ENCODE peak calls at places on chromosomes 11 and 22, in nine cellular contexts. One of them, this sample, is unnamed.

GRCh38 chr11:94746721-94747120 is 21.4 kb upstream of the AMOTL1 start:
- DNase-seq in esophagus muscularis mucosa: no peak
- DNase-seq in stomach: no peak
- DNase-seq in endothelial cell of umbilical vein: no peak
- DNase-seq in transverse colon: no peak
- DNase-seq in A549: peak; percentile 89
- DNase-seq in Peyer's patch: no peak
- DNase-seq in IMR-90: no peak
- DNase-seq in heart left ventricle: no peak
- DNase-seq in this sample: no peak

GRCh38 chr22:41647771-41648170 is 26.7 kb downstream of the XRCC6 start:
- DNase-seq in transverse colon: no peak
- DNase-seq in Peyer's patch: no peak
- DNase-seq in IMR-90: no peak
- DNase-seq in esophagus muscularis mucosa: no peak
- DNase-seq in stomach: no peak
- DNase-seq in heart left ventricle: no peak
- DNase-seq in A549: no peak
- DNase-seq in endothelial cell of umbilical vein: no peak
- DNase-seq in this sample: no peak

GRCh38 chr22:35961480-35961902 is 67.1 kb downstream of the RBFOX2 start:
- DNase-seq in transverse colon: no peak
- DNase-seq in endothelial cell of umbilical vein: peak; percentile 85
- DNase-seq in stomach: no peak
- DNase-seq in Peyer's patch: no peak
- DNase-seq in esophagus muscularis mucosa: no peak
- DNase-seq in A549: peak; percentile 37
- DNase-seq in heart left ventricle: peak; percentile 68
- DNase-seq in IMR-90: peak; percentile 90
- DNase-seq in this sample: no peak

GRCh38 chr11:133530501-133530835 is 1.8 kb downstream of the OPCML start:
- DNase-seq in A549: no peak
- DNase-seq in transverse colon: no peak
- DNase-seq in stomach: no peak
- DNase-seq in Peyer's patch: no peak
- DNase-seq in IMR-90: no peak
- DNase-seq in esophagus muscularis mucosa: no peak
- DNase-seq in heart left ventricle: no peak
- DNase-seq in endothelial cell of umbilical vein: no peak
- DNase-seq in this sample: no peak

GRCh38 chr22:28029201-28029948 is 110.3 kb upstream of the PITPNB start:
- DNase-seq in esophagus muscularis mucosa: no peak
- DNase-seq in IMR-90: peak; percentile 49
- DNase-seq in A549: peak; percentile 35
- DNase-seq in transverse colon: peak; percentile 21
- DNase-seq in endothelial cell of umbilical vein: peak; percentile 99
- DNase-seq in heart left ventricle: peak; percentile 79
- DNase-seq in Peyer's patch: no peak
- DNase-seq in stomach: peak; percentile 82
- DNase-seq in this sample: peak; percentile 38

GRCh38 chr11:65870307-65870658 is 2.3 kb downstream of the EFEMP2 start:
- DNase-seq in heart left ventricle: no peak
- DNase-seq in stomach: no peak
- DNase-seq in A549: no peak
- DNase-seq in IMR-90: no peak
- DNase-seq in endothelial cell of umbilical vein: no peak
- DNase-seq in transverse colon: no peak
- DNase-seq in Peyer's patch: no peak
- DNase-seq in esophagus muscularis mucosa: no peak
- DNase-seq in this sample: no peak

GRCh38 chr11:74471037-74471436 is 3.7 kb upstream of the KCNE3 start:
- DNase-seq in transverse colon: no peak
- DNase-seq in heart left ventricle: no peak
- DNase-seq in IMR-90: no peak
- DNase-seq in A549: no peak
- DNase-seq in Peyer's patch: no peak
- DNase-seq in endothelial cell of umbilical vein: no peak
- DNase-seq in esophagus muscularis mucosa: peak; percentile 60
- DNase-seq in stomach: no peak
- DNase-seq in this sample: no peak

GRCh38 chr11:720642-721346 is 14.8 kb downstream of the EPS8L2 start:
- DNase-seq in Peyer's patch: no peak
- DNase-seq in stomach: peak; percentile 59
- DNase-seq in endothelial cell of umbilical vein: no peak
- DNase-seq in IMR-90: peak; percentile 29
- DNase-seq in A549: no peak
- DNase-seq in esophagus muscularis mucosa: no peak
- DNase-seq in heart left ventricle: peak; percentile 37
- DNase-seq in transverse colon: peak; percentile 76
- DNase-seq in this sample: peak; percentile 82

GRCh38 chr11:116600930-116601329 is 171.9 kb downstream of the BUD13 start:
- DNase-seq in esophagus muscularis mucosa: no peak
- DNase-seq in A549: no peak
- DNase-seq in stomach: no peak
- DNase-seq in transverse colon: no peak
- DNase-seq in endothelial cell of umbilical vein: no peak
- DNase-seq in IMR-90: no peak
- DNase-seq in Peyer's patch: no peak
- DNase-seq in heart left ventricle: no peak
- DNase-seq in this sample: no peak

GRCh38 chr11:61543606-61544306 is 35.2 kb downstream of the LRRC10B start:
- DNase-seq in IMR-90: peak; percentile 57
- DNase-seq in stomach: no peak
- DNase-seq in esophagus muscularis mucosa: no peak
- DNase-seq in endothelial cell of umbilical vein: no peak
- DNase-seq in heart left ventricle: no peak
- DNase-seq in transverse colon: no peak
- DNase-seq in Peyer's patch: no peak
- DNase-seq in A549: peak; percentile 62
- DNase-seq in this sample: peak; percentile 67

GRCh38 chr22:19680911-19681862 is 33.1 kb upstream of the SEPTIN5 start:
- DNase-seq in heart left ventricle: no peak
- DNase-seq in endothelial cell of umbilical vein: no peak
- DNase-seq in esophagus muscularis mucosa: no peak
- DNase-seq in A549: no peak
- DNase-seq in IMR-90: no peak
- DNase-seq in transverse colon: no peak
- DNase-seq in Peyer's patch: no peak
- DNase-seq in stomach: no peak
- DNase-seq in this sample: no peak

GRCh38 chr11:84800755-84801346 is 826.3 kb downstream of the DLG2 start:
- DNase-seq in esophagus muscularis mucosa: no peak
- DNase-seq in stomach: no peak
- DNase-seq in transverse colon: no peak
- DNase-seq in heart left ventricle: no peak
- DNase-seq in Peyer's patch: no peak
- DNase-seq in IMR-90: peak; percentile 36
- DNase-seq in endothelial cell of umbilical vein: no peak
- DNase-seq in A549: peak; percentile 41
- DNase-seq in this sample: no peak

GRCh38 chr11:103676413-103676812 is 360.0 kb upstream of the DDI1 start:
- DNase-seq in heart left ventricle: no peak
- DNase-seq in stomach: no peak
- DNase-seq in A549: no peak
- DNase-seq in IMR-90: no peak
- DNase-seq in esophagus muscularis mucosa: no peak
- DNase-seq in endothelial cell of umbilical vein: no peak
- DNase-seq in Peyer's patch: no peak
- DNase-seq in transverse colon: no peak
- DNase-seq in this sample: no peak

GRCh38 chr22:20111689-20112622 is 3.9 kb upstream of the RANBP1 start:
- DNase-seq in IMR-90: no peak
- DNase-seq in A549: no peak
- DNase-seq in endothelial cell of umbilical vein: no peak
- DNase-seq in heart left ventricle: no peak
- DNase-seq in transverse colon: no peak
- DNase-seq in stomach: no peak
- DNase-seq in esophagus muscularis mucosa: no peak
- DNase-seq in Peyer's patch: no peak
- DNase-seq in this sample: peak; percentile 46

GRCh38 chr22:22207845-22208564 is 36.6 kb upstream of the VPREB1 start:
- DNase-seq in esophagus muscularis mucosa: no peak
- DNase-seq in endothelial cell of umbilical vein: peak; percentile 68
- DNase-seq in IMR-90: peak; percentile 70
- DNase-seq in Peyer's patch: peak; percentile 91
- DNase-seq in A549: peak; percentile 70
- DNase-seq in heart left ventricle: peak; percentile 40
- DNase-seq in transverse colon: peak; percentile 80
- DNase-seq in stomach: peak; percentile 76
- DNase-seq in this sample: peak; percentile 73

GRCh38 chr11:10604340-10604748 is 35.9 kb upstream of the LYVE1 start:
- DNase-seq in endothelial cell of umbilical vein: peak; percentile 28
- DNase-seq in Peyer's patch: no peak
- DNase-seq in esophagus muscularis mucosa: peak; percentile 90
- DNase-seq in heart left ventricle: peak; percentile 68
- DNase-seq in A549: no peak
- DNase-seq in transverse colon: peak; percentile 40
- DNase-seq in stomach: no peak
- DNase-seq in IMR-90: peak; percentile 53
- DNase-seq in this sample: no peak

GRCh38 chr11:22670803-22671202 is 4.4 kb downstream of the GAS2 start:
- DNase-seq in stomach: no peak
- DNase-seq in IMR-90: peak; percentile 3
- DNase-seq in Peyer's patch: no peak
- DNase-seq in endothelial cell of umbilical vein: peak; percentile 44
- DNase-seq in heart left ventricle: no peak
- DNase-seq in A549: peak; percentile 24
- DNase-seq in esophagus muscularis mucosa: no peak
- DNase-seq in transverse colon: no peak
- DNase-seq in this sample: no peak

GRCh38 chr11:27087425-27087824 is 46.8 kb downstream of the BBOX1 start:
- DNase-seq in IMR-90: peak; percentile 19
- DNase-seq in endothelial cell of umbilical vein: no peak
- DNase-seq in transverse colon: no peak
- DNase-seq in Peyer's patch: no peak
- DNase-seq in A549: no peak
- DNase-seq in heart left ventricle: no peak
- DNase-seq in stomach: no peak
- DNase-seq in esophagus muscularis mucosa: no peak
- DNase-seq in this sample: no peak

GRCh38 chr11:106311531-106312230 is 234.2 kb downstream of the AASDHPPT start:
- DNase-seq in esophagus muscularis mucosa: no peak
- DNase-seq in stomach: no peak
- DNase-seq in IMR-90: no peak
- DNase-seq in Peyer's patch: no peak
- DNase-seq in A549: no peak
- DNase-seq in heart left ventricle: no peak
- DNase-seq in transverse colon: no peak
- DNase-seq in endothelial cell of umbilical vein: no peak
- DNase-seq in this sample: no peak

GRCh38 chr11:134294664-134295063 is 18.5 kb downstream of the GLB1L3 start:
- DNase-seq in A549: no peak
- DNase-seq in stomach: no peak
- DNase-seq in endothelial cell of umbilical vein: no peak
- DNase-seq in IMR-90: no peak
- DNase-seq in heart left ventricle: no peak
- DNase-seq in Peyer's patch: no peak
- DNase-seq in esophagus muscularis mucosa: peak; percentile 83
- DNase-seq in transverse colon: no peak
- DNase-seq in this sample: no peak

GRCh38 chr11:36041988-36042606 is 98.2 kb downstream of the LDLRAD3 start:
- DNase-seq in endothelial cell of umbilical vein: peak; percentile 29
- DNase-seq in IMR-90: no peak
- DNase-seq in transverse colon: no peak
- DNase-seq in stomach: no peak
- DNase-seq in esophagus muscularis mucosa: no peak
- DNase-seq in heart left ventricle: no peak
- DNase-seq in Peyer's patch: no peak
- DNase-seq in A549: peak; percentile 8
- DNase-seq in this sample: no peak

GRCh38 chr11:77047007-77047927 is 13.1 kb downstream of the B3GNT6 start:
- DNase-seq in endothelial cell of umbilical vein: peak; percentile 97
- DNase-seq in esophagus muscularis mucosa: no peak
- DNase-seq in A549: peak; percentile 95
- DNase-seq in IMR-90: peak; percentile 91
- DNase-seq in stomach: peak; percentile 74
- DNase-seq in heart left ventricle: peak; percentile 73
- DNase-seq in transverse colon: peak; percentile 84
- DNase-seq in Peyer's patch: peak; percentile 77
- DNase-seq in this sample: no peak

GRCh38 chr11:2929511-2929879 is 275 bp upstream of the PHLDA2 start:
- DNase-seq in transverse colon: peak; percentile 88
- DNase-seq in Peyer's patch: no peak
- DNase-seq in heart left ventricle: peak; percentile 68
- DNase-seq in IMR-90: peak; percentile 72
- DNase-seq in A549: peak; percentile 81
- DNase-seq in endothelial cell of umbilical vein: peak; percentile 68
- DNase-seq in stomach: peak; percentile 84
- DNase-seq in esophagus muscularis mucosa: no peak
- DNase-seq in this sample: no peak
- TF ChIP-seq POLR2A in transverse colon: no peak
- TF ChIP-seq POLR2A in Peyer's patch: no peak
- TF ChIP-seq POLR2A in heart left ventricle: no peak
- TF ChIP-seq POLR2A in IMR-90: no peak
- TF ChIP-seq POLR2A in A549: no peak
- TF ChIP-seq POLR2A in endothelial cell of umbilical vein: no peak
- TF ChIP-seq POLR2A in stomach: no peak
- TF ChIP-seq POLR2A in esophagus muscularis mucosa: no peak
- TF ChIP-seq POLR2A in this sample: no peak

GRCh38 chr11:48683226-48683720 is 194.7 kb downstream of the OR4A47 start:
- DNase-seq in esophagus muscularis mucosa: no peak
- DNase-seq in IMR-90: no peak
- DNase-seq in heart left ventricle: no peak
- DNase-seq in Peyer's patch: no peak
- DNase-seq in stomach: no peak
- DNase-seq in endothelial cell of umbilical vein: no peak
- DNase-seq in transverse colon: no peak
- DNase-seq in A549: no peak
- DNase-seq in this sample: peak; percentile 5
- H3K9me3 ChIP-seq in esophagus muscularis mucosa: peaks cover 28% of the 10 kb centered on the region
- H3K9me3 ChIP-seq in IMR-90: peaks cover 3% of the 10 kb centered on the region
- H3K9me3 ChIP-seq in heart left ventricle: peaks cover 12% of the 10 kb centered on the region
- H3K9me3 ChIP-seq in Peyer's patch: peaks cover 6% of the 10 kb centered on the region
- H3K9me3 ChIP-seq in stomach: peaks cover 2% of the 10 kb centered on the region
- H3K9me3 ChIP-seq in endothelial cell of umbilical vein: peaks cover 2% of the 10 kb centered on the region
- H3K9me3 ChIP-seq in transverse colon: peaks cover 3% of the 10 kb centered on the region
- H3K9me3 ChIP-seq in A549: no peaks in the 10 kb centered on the region
- H3K9me3 ChIP-seq in this sample: no peaks in the 10 kb centered on the region

GRCh38 chr11:108221981-108222685 is at the start of gene NPAT:
- DNase-seq in endothelial cell of umbilical vein: no peak
- DNase-seq in esophagus muscularis mucosa: no peak
- DNase-seq in A549: no peak
- DNase-seq in Peyer's patch: peak; percentile 37
- DNase-seq in heart left ventricle: peak; percentile 28
- DNase-seq in stomach: peak; percentile 31
- DNase-seq in IMR-90: no peak
- DNase-seq in transverse colon: no peak
- DNase-seq in this sample: no peak
- TF ChIP-seq POLR2A in endothelial cell of umbilical vein: peak; percentile 73
- TF ChIP-seq POLR2A in esophagus muscularis mucosa: peak; percentile 79
- TF ChIP-seq POLR2A in A549: peak; percentile 67
- TF ChIP-seq POLR2A in Peyer's patch: peak; percentile 95
- TF ChIP-seq POLR2A in heart left ventricle: peak; percentile 90
- TF ChIP-seq POLR2A in stomach: peak; percentile 93
- TF ChIP-seq POLR2A in IMR-90: peak; percentile 94
- TF ChIP-seq POLR2A in transverse colon: peak; percentile 97
- TF ChIP-seq POLR2A in this sample: peak; percentile 86

DNA sequence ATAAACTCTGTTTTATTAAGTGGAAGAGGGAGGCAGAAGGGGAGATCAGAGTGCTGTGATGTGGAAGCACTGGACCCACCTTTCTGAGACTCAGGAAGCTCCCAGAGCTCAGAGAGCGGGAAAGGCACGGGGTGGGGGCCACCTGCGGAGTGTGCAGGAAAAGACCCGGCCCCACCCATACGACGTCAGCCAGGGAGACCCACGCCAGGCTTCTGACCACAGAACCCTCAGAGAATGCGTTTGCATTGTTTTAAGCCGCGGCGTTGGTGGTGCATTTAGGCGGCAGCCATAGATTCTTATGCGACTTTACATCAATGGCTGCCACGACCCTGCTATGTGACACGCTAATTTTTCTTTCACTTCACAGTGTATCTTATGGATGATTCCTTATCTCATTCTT is 543.3 kb downstream of the BRD1 start:
- DNase-seq in IMR-90: no peak
- DNase-seq in transverse colon: no peak
- DNase-seq in endothelial cell of umbilical vein: no peak
- DNase-seq in A549: no peak
- DNase-seq in Peyer's patch: no peak
- DNase-seq in stomach: no peak
- DNase-seq in heart left ventricle: no peak
- DNase-seq in esophagus muscularis mucosa: no peak
- DNase-seq in this sample: no peak
- H3K9me3 ChIP-seq in IMR-90: peaks cover 48% of the 10 kb centered on the region
- H3K9me3 ChIP-seq in transverse colon: no peaks in the 10 kb centered on the region
- H3K9me3 ChIP-seq in endothelial cell of umbilical vein: peaks cover 2% of the 10 kb centered on the region
- H3K9me3 ChIP-seq in A549: peaks cover 5% of the 10 kb centered on the region
- H3K9me3 ChIP-seq in Peyer's patch: no peaks in the 10 kb centered on the region
- H3K9me3 ChIP-seq in stomach: no peaks in the 10 kb centered on the region
- H3K9me3 ChIP-seq in heart left ventricle: no peaks in the 10 kb centered on the region
- H3K9me3 ChIP-seq in esophagus muscularis mucosa: peaks cover 3% of the 10 kb centered on the region
- H3K9me3 ChIP-seq in this sample: no peaks in the 10 kb centered on the region